ENCODE peak calls at places on chromosomes 5 and 9, in ten cellular contexts. G is GM23248, J is A549, S is cardiac muscle cell, B is iPS-NIHi11, T is GM12865, H is ACHN, N is HCT116, A is RWPE1, K is Right ventricle myocardium superior. L is an unnamed sample.

GRCh38 chr5:163458778-163459405 is 1.0 kb downstream of the NUDCD2 start:
- DNase-seq in G (no peak), J (no peak), S (no peak), B (no peak), T (no peak), H (no peak), N (no peak), A (no peak), K (no peak), L (no peak)

GRCh38 chr9:129697111-129697955 is 31.9 kb downstream of the PRRX2 start:
- DNase-seq in G (peak; percentile 97), J (peak; percentile 44), S (peak; percentile 68), B (peak; percentile 94), T (no peak), H (peak; percentile 11), N (no peak), A (peak; percentile 70), K (peak; percentile 61), L (peak; percentile 48)

GRCh38 chr5:93586948-93587918 is 4.2 kb downstream of the NR2F1 start:
- DNase-seq in G (no peak), J (no peak), S (peak; percentile 55), B (no peak), T (no peak), H (no peak), N (no peak), A (no peak), K (no peak), L (no peak)

GRCh38 chr5:1107167-1108007 is 4.5 kb downstream of the SLC12A7 start:
- DNase-seq in G (no peak), J (no peak), S (no peak), B (no peak), T (no peak), H (no peak), N (no peak), A (no peak), K (no peak), L (no peak)

GRCh38 chr5:43221502-43221901 is 29.5 kb downstream of the NIM1K start:
- DNase-seq in G (no peak), J (no peak), S (no peak), B (no peak), T (no peak), H (no peak), N (no peak), A (no peak), K (no peak), L (no peak)

GRCh38 chr9:87336914-87337333 is 160.7 kb upstream of the DAPK1 start:
- DNase-seq in G (peak; percentile 92), J (peak; percentile 88), S (peak; percentile 93), B (peak; percentile 64), T (peak; percentile 79), H (peak; percentile 73), N (peak; percentile 54), A (peak; percentile 61), K (no peak), L (peak; percentile 34)

GRCh38 chr5:43039468-43040286 is 442 bp downstream of the ANXA2R start:
- DNase-seq in G (peak; percentile 58), J (peak; percentile 88), S (peak; percentile 91), B (no peak), T (peak; percentile 56), H (no peak), N (peak; percentile 56), A (no peak), K (peak; percentile 84), L (no peak)

GRCh38 chr9:95316794-95317118 is 753 bp downstream of the FANCC start:
- DNase-seq in G (peak; percentile 78), J (peak; percentile 90), S (peak; percentile 74), B (peak; percentile 90), T (peak; percentile 69), H (peak; percentile 84), N (peak; percentile 45), A (peak; percentile 96), K (peak; percentile 82), L (peak; percentile 79)

GRCh38 chr9:105258225-105258737 is 13.8 kb downstream of the SLC44A1 start:
- DNase-seq in G (no peak), J (no peak), S (peak; percentile 46), B (no peak), T (peak; percentile 35), H (no peak), N (no peak), A (no peak), K (no peak), L (no peak)

GRCh38 chr5:35773936-35774335 is 82.8 kb upstream of the IL7R start:
- DNase-seq in G (peak; percentile 76), J (no peak), S (peak; percentile 42), B (no peak), T (no peak), H (no peak), N (no peak), A (peak; percentile 13), K (no peak), L (no peak)

GRCh38 chr9:27888661-27889295 is 315.5 kb upstream of the C9orf72 start:
- DNase-seq in G (peak; percentile 6), J (peak; percentile 38), S (peak; percentile 2), B (peak; percentile 50), T (peak; percentile 50), H (peak; percentile 51), N (peak; percentile 7), A (peak; percentile 36), K (peak; percentile 37), L (no peak)

GRCh38 chr5:75601996-75602395 is 9.3 kb upstream of the ANKDD1B start:
- DNase-seq in G (peak; percentile 26), J (peak; percentile 38), S (no peak), B (no peak), T (no peak), H (no peak), N (no peak), A (peak; percentile 24), K (no peak), L (peak; percentile 18)

GRCh38 chr5:157026789-157027424 is 32.0 kb downstream of the HAVCR1 start:
- DNase-seq in G (peak; percentile 14), J (peak; percentile 38), S (no peak), B (peak; percentile 76), T (peak; percentile 56), H (no peak), N (peak; percentile 37), A (peak; percentile 82), K (no peak), L (peak; percentile 8)

GRCh38 chr5:158140120-158140778 is 281.3 kb upstream of the CLINT1 start:
- DNase-seq in G (peak; percentile 81), J (no peak), S (peak; percentile 33), B (peak; percentile 15), T (no peak), H (no peak), N (no peak), A (no peak), K (peak; percentile 45), L (peak; percentile 29)

GRCh38 chr5:10289353-10289752 is 18.3 kb downstream of the CMBL start:
- DNase-seq in G (peak; percentile 66), J (no peak), S (no peak), B (no peak), T (no peak), H (no peak), N (no peak), A (no peak), K (peak; percentile 59), L (no peak)

GRCh38 chr5:55993628-55994501 is 898 bp downstream of the IL6ST start:
- DNase-seq in G (peak; percentile 46), J (no peak), S (no peak), B (no peak), T (peak; percentile 38), H (peak; percentile 15), N (no peak), A (no peak), K (no peak), L (no peak)

GRCh38 chr9:88745281-88746001 is 210.5 kb downstream of the NXNL2 start:
- DNase-seq in G (peak; percentile 81), J (no peak), S (peak; percentile 70), B (no peak), T (no peak), H (no peak), N (no peak), A (no peak), K (no peak), L (no peak)

GRCh38 chr9:100027543-100027942 is 71.3 kb downstream of the ERP44 start:
- DNase-seq in G (no peak), J (no peak), S (no peak), B (no peak), T (no peak), H (no peak), N (no peak), A (no peak), K (no peak), L (no peak)

GRCh38 chr9:33198163-33198562 is 31.0 kb upstream of the B4GALT1 start:
- DNase-seq in G (peak; percentile 87), J (no peak), S (peak; percentile 93), B (no peak), T (no peak), H (no peak), N (no peak), A (no peak), K (peak; percentile 80), L (no peak)

GRCh38 chr9:37740631-37741328 is 12.8 kb upstream of the TRMT10B start:
- DNase-seq in G (no peak), J (no peak), S (no peak), B (no peak), T (no peak), H (no peak), N (no peak), A (no peak), K (no peak), L (no peak)

GRCh38 chr9:92709240-92709639 is 39.3 kb upstream of the IPPK start:
- DNase-seq in G (peak; percentile 43), J (no peak), S (no peak), B (no peak), T (no peak), H (no peak), N (no peak), A (peak; percentile 56), K (no peak), L (no peak)

L was measured in HTR-8/SVneo.